ENCODE peak calls at places on chromosomes 16 and 17, in six cellular contexts. Z is mesothelial cell of epicardium; T is effector memory CD4-positive, alpha-beta T cell; X is COR-L47; L is AG08395; J is T-helper 2 cell. K is an unnamed sample.

GRCh38 chr17:6701719-6702118 is 11.4 kb downstream of the SLC13A5 start:
- DNase-seq in Z (no peak), T (no peak), X (no peak), L (peak; percentile 40), J (no peak), K (no peak)

GRCh38 chr17:39740357-39741111 is 2.8 kb downstream of the GRB7 start:
- DNase-seq in Z (no peak), T (no peak), X (peak; percentile 28), L (peak; percentile 34), J (no peak), K (no peak)

GRCh38 chr17:5446786-5447185 is 7.8 kb upstream of the C1QBP start:
- DNase-seq in Z (no peak), T (no peak), X (no peak), L (no peak), J (no peak), K (no peak)

GRCh38 chr17:65115721-65116312 is 21.4 kb upstream of the RGS9 start:
- DNase-seq in Z (no peak), T (no peak), X (no peak), L (no peak), J (no peak), K (no peak)

GRCh38 chr17:48048321-48049140 is at the start of gene NFE2L1:
- DNase-seq in Z (no peak), T (no peak), X (peak; percentile 54), L (peak; percentile 88), J (no peak), K (peak; percentile 96)

GRCh38 chr17:41816637-41817320 is 4.0 kb downstream of the FKBP10 start:
- DNase-seq in Z (no peak), T (no peak), X (no peak), L (no peak), J (no peak), K (no peak)

GRCh38 chr17:9009096-9009495 is 12.2 kb upstream of the NTN1 start:
- DNase-seq in Z (no peak), T (no peak), X (no peak), L (no peak), J (no peak), K (no peak)

GRCh38 chr17:35752945-35753764 is at the start of gene GAS2L2:
- DNase-seq in Z (no peak), T (no peak), X (no peak), L (no peak), J (no peak), K (peak; percentile 21)

GRCh38 chr16:65546353-65546791 is 424.5 kb upstream of the CDH11 start:
- DNase-seq in Z (no peak), T (no peak), X (no peak), L (peak; percentile 56), J (no peak), K (peak; percentile 23)

GRCh38 chr16:735982-736453 is 4.8 kb downstream of the CIAO3 start:
- DNase-seq in Z (no peak), T (no peak), X (no peak), L (no peak), J (no peak), K (no peak)

GRCh38 chr17:5111402-5112204 is at the start of gene ZNF232:
- DNase-seq in Z (peak; percentile 87), T (peak; percentile 86), X (peak; percentile 84), L (peak; percentile 98), J (peak; percentile 82), K (peak; percentile 88)

GRCh38 chr16:4572715-4573114 is 16.6 kb downstream of the C16orf96 start:
- DNase-seq in Z (no peak), T (no peak), X (no peak), L (no peak), J (no peak), K (no peak)

GRCh38 chr16:35743101-35743692 is 2283.8 kb downstream of the TP53TG3F start:
- DNase-seq in Z (no peak), T (no peak), X (no peak), L (no peak), J (no peak), K (no peak)

GRCh38 chr17:54754560-54754959 is 146.1 kb upstream of the TOM1L1 start:
- DNase-seq in Z (no peak), T (no peak), X (peak; percentile 4), L (no peak), J (no peak), K (no peak)

GRCh38 chr16:85651822-85652430 is 36.8 kb downstream of the GINS2 start:
- DNase-seq in Z (no peak), T (no peak), X (peak; percentile 35), L (no peak), J (no peak), K (no peak)

GRCh38 chr16:2468142-2468724 is 2.9 kb upstream of the NTN3 start:
- DNase-seq in Z (no peak), T (no peak), X (peak; percentile 89), L (no peak), J (no peak), K (no peak)

GRCh38 chr17:9274119-9274445 is 252.8 kb downstream of the NTN1 start:
- DNase-seq in Z (no peak), T (no peak), X (no peak), L (no peak), J (no peak), K (no peak)